ENCODE peak calls at places on chromosomes 5 and 9, in ten cellular contexts. S is foreskin fibroblast; U is neural crest cell; V is fibroblast of lung; I is glutamatergic neuron; F is AG10803; O is MM.1S; N is CD8-positive, alpha-beta T cell; D is WTC11; L is epithelial cell of esophagus. X is an unnamed sample.

GRCh38 chr9:86947146-86948081 is at the start of gene GAS1:
- DNase-seq in L (peak), U (peak), O (peak), N (peak), D (peak), S (peak), F (peak), V (peak), I (peak), X (peak)

GRCh38 chr5:4233671-4234070 is 638.0 kb downstream of the IRX1 start:
- DNase-seq in L (peak), V (no peak), D (peak), I (no peak), O (no peak), F (no peak), U (no peak), N (no peak), S (no peak), X (no peak)

GRCh38 chr5:11062379-11062778 is 301.3 kb upstream of the DAP start:
- DNase-seq in F (peak), S (no peak), I (no peak), L (no peak), D (no peak), N (no peak), V (peak), U (no peak), O (no peak), X (peak)

GRCh38 chr9:117088140-117088539 is 326.7 kb downstream of the ASTN2 start:
- DNase-seq in O (no peak), I (no peak), N (no peak), U (no peak), F (no peak), D (no peak), S (no peak), L (no peak), V (no peak), X (no peak)

GRCh38 chr5:37668524-37669047 is 171.3 kb downstream of the GDNF start:
- DNase-seq in S (peak), V (peak), U (no peak), F (peak), D (no peak), I (no peak), N (no peak), L (peak), O (no peak), X (peak)

GRCh38 chr9:13088734-13089427 is 190.6 kb downstream of the MPDZ start:
- DNase-seq in U (peak), F (peak), O (no peak), I (peak), N (no peak), L (peak), S (peak), D (peak), V (peak), X (peak)

GRCh38 chr5:94391996-94392395 is 226.4 kb downstream of the KIAA0825 start:
- DNase-seq in I (no peak), U (no peak), F (no peak), O (no peak), N (no peak), D (no peak), S (no peak), V (no peak), L (no peak), X (no peak)

GRCh38 chr9:2085719-2086515 is 70.8 kb downstream of the SMARCA2 start:
- DNase-seq in L (peak), D (no peak), F (peak), V (peak), I (no peak), N (no peak), U (no peak), O (no peak), S (peak), X (no peak)

GRCh38 chr5:122316652-122317051 is 4.6 kb downstream of the SNCAIP start:
- DNase-seq in I (no peak), F (no peak), U (no peak), D (no peak), L (no peak), S (no peak), O (peak), V (no peak), N (no peak), X (no peak)

GRCh38 chr9:133690111-133690561 is 48.0 kb downstream of the SARDH start:
- DNase-seq in I (peak), S (no peak), V (no peak), L (peak), D (no peak), U (no peak), N (no peak), F (no peak), O (no peak), X (no peak)

GRCh38 chr5:172106511-172107356 is 81.3 kb downstream of the STK10 start:
- DNase-seq in D (peak), V (peak), L (no peak), S (no peak), O (peak), F (no peak), N (peak), I (peak), U (peak), X (peak)

GRCh38 chr9:114522847-114523246 is 17.6 kb upstream of the WHRN start:
- DNase-seq in I (no peak), D (no peak), U (no peak), O (no peak), F (no peak), N (no peak), V (no peak), L (no peak), S (no peak), X (no peak)

GRCh38 chr5:78534148-78535009 is 114.2 kb downstream of the LHFPL2 start:
- DNase-seq in I (no peak), D (no peak), F (peak), V (peak), U (no peak), N (no peak), S (no peak), L (no peak), O (no peak), X (no peak)

GRCh38 chr5:77322406-77322805 is 111.9 kb downstream of the PDE8B start:
- DNase-seq in I (no peak), O (no peak), U (no peak), D (no peak), N (no peak), F (no peak), V (no peak), S (no peak), L (no peak), X (no peak)

GRCh38 chr9:90901933-90902332 is 100.3 kb downstream of the SYK start:
- DNase-seq in F (no peak), S (no peak), D (no peak), U (no peak), L (no peak), V (no peak), I (no peak), O (no peak), N (no peak), X (no peak)

GRCh38 chr9:85223506-85224108 is 518.1 kb downstream of the AGTPBP1 start:
- DNase-seq in I (no peak), N (no peak), O (no peak), F (peak), S (peak), L (peak), U (no peak), D (no peak), V (no peak), X (peak)

GRCh38 chr9:126158591-126159519 is 167.8 kb upstream of the MVB12B start:
- DNase-seq in N (no peak), O (no peak), F (no peak), L (no peak), D (no peak), S (no peak), I (no peak), V (no peak), U (no peak), X (no peak)

GRCh38 chr5:66993448-66993847 is 203.2 kb downstream of the CD180 start:
- DNase-seq in F (no peak), O (no peak), V (no peak), S (no peak), U (no peak), I (no peak), D (no peak), N (no peak), L (peak), X (no peak)

GRCh38 chr9:98770717-98771116 is 25.6 kb downstream of the ANKS6 start:
- DNase-seq in D (no peak), S (no peak), L (no peak), I (no peak), N (no peak), F (no peak), O (no peak), U (no peak), V (no peak), X (no peak)

GRCh38 chr5:179192891-179193470 is 132.8 kb downstream of the ZNF354C start:
- DNase-seq in D (peak), N (no peak), O (no peak), S (no peak), I (no peak), V (no peak), L (no peak), F (no peak), U (no peak), X (no peak)

GRCh38 chr9:73081979-73082657 is 69.5 kb upstream of the ANXA1 start:
- DNase-seq in S (peak), I (no peak), O (peak), F (peak), N (no peak), V (peak), U (no peak), D (no peak), L (peak), X (peak)

DNA sequence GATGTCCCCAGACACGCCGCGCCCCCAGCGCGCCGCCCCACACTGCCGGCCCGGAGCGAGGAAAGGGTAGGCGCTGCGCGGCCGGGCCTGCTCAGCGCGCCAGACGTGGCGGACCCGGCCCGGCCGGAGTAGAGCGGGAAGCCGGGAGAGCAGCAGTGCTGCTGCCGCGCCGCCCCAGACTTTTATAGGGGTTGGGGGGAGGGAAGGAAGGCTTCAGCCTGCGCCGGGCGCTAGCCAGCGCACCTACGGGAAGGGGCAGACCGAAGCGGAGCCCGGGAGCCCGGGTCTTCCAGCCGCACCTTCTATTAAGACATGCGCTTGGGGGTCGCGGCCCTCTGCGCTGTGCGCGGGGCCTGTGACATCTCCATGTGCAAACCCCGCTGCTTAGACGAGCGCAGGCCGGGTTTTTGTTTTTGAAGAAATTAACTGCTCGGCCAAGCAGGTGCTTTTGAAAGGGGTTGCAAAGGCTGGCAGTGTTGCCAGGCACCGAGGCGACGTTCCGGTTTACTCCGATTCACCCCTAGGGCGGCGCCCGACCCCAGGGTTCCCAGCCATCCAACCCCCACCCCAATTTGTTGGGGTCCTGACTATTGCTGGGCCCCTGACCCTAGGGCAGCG is 361 bp upstream of the PAX5 start:
- DNase-seq in U (no peak), N (no peak), V (no peak), S (no peak), D (peak), L (no peak), F (no peak), O (peak), I (peak), X (no peak)
- TF ChIP-seq CTCF in U (peak), N (no peak), V (no peak), S (no peak), D (peak), L (no peak), F (no peak), O (peak), I (peak), X (peak)

DNA sequence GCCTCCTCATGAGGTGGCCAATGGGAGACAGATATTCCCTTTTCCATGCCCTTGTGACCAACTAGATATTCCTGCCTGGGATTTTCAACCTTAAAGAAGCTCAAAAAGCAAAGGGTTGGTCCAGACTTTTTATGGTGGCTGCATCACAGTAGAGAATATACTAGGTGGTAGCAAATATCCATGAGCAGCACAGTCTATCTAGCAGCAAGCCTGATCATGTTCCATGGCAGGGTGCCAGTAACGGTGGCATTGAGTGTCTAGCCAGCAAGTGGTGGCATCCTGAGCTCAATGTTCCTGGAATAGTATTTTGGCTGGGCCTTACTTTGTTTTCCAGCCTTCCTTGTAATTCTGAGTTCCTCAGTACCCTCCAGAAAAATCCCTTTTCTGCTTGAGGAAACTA is 25.8 kb downstream of the CDC25C start:
- DNase-seq in F (no peak), L (peak), N (no peak), O (no peak), S (no peak), I (no peak), U (no peak), D (no peak), V (no peak), X (peak)
- TF ChIP-seq CTCF in F (no peak), L (peak), N (no peak), O (no peak), S (no peak), I (no peak), U (no peak), D (no peak), V (no peak), X (no peak)

GRCh38 chr9:135474915-135475314 is 4.7 kb upstream of the PPP1R26 start:
- DNase-seq in I (peak), V (peak), O (peak), L (no peak), U (peak), S (peak), N (no peak), F (no peak), D (peak), X (no peak)
- TF ChIP-seq CTCF in I (peak), V (no peak), O (peak), L (peak), U (peak), S (peak), N (peak), F (peak), D (no peak), X (peak)

GRCh38 chr9:106701611-106702010 is 161.4 kb upstream of the ZNF462 start:
- DNase-seq in D (no peak), U (no peak), V (no peak), N (no peak), I (no peak), O (no peak), S (no peak), F (no peak), L (no peak), X (no peak)
- TF ChIP-seq CTCF in D (no peak), U (no peak), V (no peak), N (no peak), I (no peak), O (no peak), S (no peak), F (no peak), L (no peak), X (no peak)

GRCh38 chr5:62647241-62647640 is 68.6 kb downstream of the LRRC70 start:
- DNase-seq in F (no peak), U (no peak), O (no peak), D (no peak), S (no peak), L (no peak), V (no peak), I (no peak), N (no peak), X (no peak)

GRCh38 chr5:62649025-62649424 is 70.4 kb downstream of the LRRC70 start:
- DNase-seq in D (no peak), N (no peak), I (no peak), V (no peak), O (no peak), S (no peak), U (no peak), F (no peak), L (no peak), X (no peak)

GRCh38 chr5:62640437-62640836 is 61.8 kb downstream of the LRRC70 start:
- DNase-seq in S (no peak), F (no peak), L (no peak), N (no peak), I (no peak), O (no peak), U (no peak), D (no peak), V (no peak), X (no peak)

GRCh38 chr5:62645223-62645622 is 66.6 kb downstream of the LRRC70 start:
- DNase-seq in F (no peak), L (no peak), N (no peak), I (no peak), U (no peak), D (no peak), V (no peak), O (no peak), S (no peak), X (no peak)

GRCh38 chr5:62643556-62644451 is 65.2 kb downstream of the LRRC70 start:
- DNase-seq in F (no peak), D (no peak), O (no peak), S (no peak), N (no peak), U (no peak), V (no peak), L (no peak), I (no peak), X (peak)
- TF ChIP-seq CTCF in F (no peak), D (no peak), O (no peak), S (no peak), N (no peak), U (no peak), V (no peak), L (no peak), I (no peak), X (no peak)

GRCh38 chr5:74392698-74393431 is 247.7 kb downstream of the ENC1 start:
- DNase-seq in I (no peak), F (no peak), U (no peak), O (no peak), L (peak), D (no peak), S (no peak), N (no peak), V (peak), X (no peak)

GRCh38 chr5:74393943-74394342 is 246.6 kb downstream of the ENC1 start:
- DNase-seq in D (no peak), L (no peak), V (no peak), O (no peak), I (no peak), N (no peak), U (no peak), F (no peak), S (no peak), X (no peak)

GRCh38 chr5:74396913-74397606 is 243.5 kb downstream of the ENC1 start:
- DNase-seq in F (peak), S (no peak), N (no peak), L (no peak), D (no peak), V (no peak), O (no peak), I (no peak), U (no peak), X (no peak)

GRCh38 chr5:74394924-74395880 is 245.3 kb downstream of the ENC1 start:
- DNase-seq in N (no peak), I (no peak), V (no peak), D (peak), L (peak), S (no peak), U (no peak), O (peak), F (no peak), X (peak)

DNA sequence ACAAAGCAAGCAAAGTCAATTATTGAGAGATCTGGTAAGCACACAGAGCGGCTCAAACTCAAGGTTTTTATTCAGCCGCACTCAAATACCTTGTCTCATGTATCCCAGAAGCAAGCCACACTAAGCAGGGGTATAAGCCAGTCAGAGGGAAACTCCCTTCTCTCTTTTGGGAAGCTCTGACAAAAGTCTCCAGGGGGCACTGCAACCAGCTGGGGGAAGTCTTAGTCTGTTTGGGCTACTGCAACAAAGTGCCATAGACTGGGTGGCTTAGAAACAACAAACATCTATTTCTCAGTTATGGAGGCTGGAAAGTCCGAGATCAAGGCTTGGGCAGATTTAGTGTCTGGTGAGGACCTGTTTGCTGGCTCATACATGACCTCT is 246.0 kb downstream of the ENC1 start:
- DNase-seq in S (no peak), L (no peak), V (no peak), N (no peak), F (no peak), O (peak), I (no peak), D (no peak), U (no peak), X (no peak)
- TF ChIP-seq CTCF in S (no peak), L (no peak), V (peak), N (no peak), F (no peak), O (peak), I (no peak), D (no peak), U (no peak), X (no peak)

GRCh38 chr9:129718647-129719046 is 34.2 kb downstream of the PTGES start:
- DNase-seq in I (no peak), N (no peak), S (no peak), L (no peak), U (no peak), V (no peak), O (no peak), D (no peak), F (no peak), X (no peak)

GRCh38 chr9:129717991-129718390 is 34.9 kb downstream of the PTGES start:
- DNase-seq in V (no peak), U (no peak), S (no peak), L (no peak), N (no peak), F (no peak), D (no peak), I (no peak), O (no peak), X (no peak)

GRCh38 chr9:129719135-129719534 is 33.7 kb downstream of the PTGES start:
- DNase-seq in D (peak), I (no peak), L (no peak), V (no peak), N (no peak), U (no peak), F (no peak), S (no peak), O (no peak), X (no peak)

GRCh38 chr9:129720865-129721545 is 31.8 kb downstream of the PTGES start:
- DNase-seq in I (no peak), D (no peak), L (no peak), S (no peak), N (no peak), V (no peak), O (no peak), U (no peak), F (no peak), X (peak)

GRCh38 chr9:129720181-129720864 is 32.5 kb downstream of the PTGES start:
- DNase-seq in I (peak), N (no peak), O (no peak), V (no peak), L (no peak), U (peak), F (no peak), S (no peak), D (peak), X (no peak)
- TF ChIP-seq CTCF in I (peak), N (no peak), O (peak), V (no peak), L (peak), U (peak), F (peak), S (peak), D (peak), X (peak)